ENCODE peak calls at places on chromosomes 3 and 15, in four cellular contexts. One of them, this sample, is unnamed.

GRCh38 chr3:156939315-156939714 is 113.2 kb downstream of the LEKR1 start:
- DNase-seq in aorta: no peak
- DNase-seq in right atrium auricular region: no peak
- DNase-seq in fibroblast of lung: no peak
- DNase-seq in this sample: no peak

GRCh38 chr3:126958638-126959085 is 24.3 kb upstream of the PLXNA1 start:
- DNase-seq in aorta: peak; percentile 54
- DNase-seq in right atrium auricular region: no peak
- DNase-seq in fibroblast of lung: no peak
- DNase-seq in this sample: no peak

GRCh38 chr3:128864351-128864811 is 15.0 kb upstream of the ACAD9 start:
- DNase-seq in aorta: no peak
- DNase-seq in right atrium auricular region: no peak
- DNase-seq in fibroblast of lung: no peak
- DNase-seq in this sample: no peak

GRCh38 chr3:142566096-142566495 is 12.4 kb downstream of the ATR start:
- DNase-seq in aorta: no peak
- DNase-seq in right atrium auricular region: no peak
- DNase-seq in fibroblast of lung: no peak
- DNase-seq in this sample: no peak

GRCh38 chr3:43729707-43730399 is 39.1 kb downstream of the ABHD5 start:
- DNase-seq in aorta: no peak
- DNase-seq in right atrium auricular region: no peak
- DNase-seq in fibroblast of lung: no peak
- DNase-seq in this sample: no peak

GRCh38 chr3:195004512-195005250 is 266.3 kb downstream of the XXYLT1 start:
- DNase-seq in aorta: no peak
- DNase-seq in right atrium auricular region: peak; percentile 50
- DNase-seq in fibroblast of lung: no peak
- DNase-seq in this sample: no peak

GRCh38 chr3:96814581-96815567 is at the start of gene EPHA6:
- DNase-seq in aorta: peak; percentile 81
- DNase-seq in right atrium auricular region: no peak
- DNase-seq in fibroblast of lung: peak; percentile 3
- DNase-seq in this sample: no peak

GRCh38 chr3:142603340-142603730 is 7.1 kb downstream of the PLS1 start:
- DNase-seq in aorta: no peak
- DNase-seq in right atrium auricular region: no peak
- DNase-seq in fibroblast of lung: no peak
- DNase-seq in this sample: no peak

GRCh38 chr15:58852347-58852746 is 81.1 kb downstream of the SLTM start:
- DNase-seq in aorta: no peak
- DNase-seq in right atrium auricular region: no peak
- DNase-seq in fibroblast of lung: no peak
- DNase-seq in this sample: no peak

GRCh38 chr15:50051811-50052419 is 67.1 kb downstream of the ATP8B4 start:
- DNase-seq in aorta: no peak
- DNase-seq in right atrium auricular region: peak; percentile 75
- DNase-seq in fibroblast of lung: peak; percentile 76
- DNase-seq in this sample: peak; percentile 79

GRCh38 chr15:87967951-87968350 is 288.6 kb downstream of the NTRK3 start:
- DNase-seq in aorta: no peak
- DNase-seq in right atrium auricular region: no peak
- DNase-seq in fibroblast of lung: peak; percentile 66
- DNase-seq in this sample: no peak

GRCh38 chr3:151228291-151229125 is 25.5 kb upstream of the GPR171 start:
- DNase-seq in aorta: no peak
- DNase-seq in right atrium auricular region: no peak
- DNase-seq in fibroblast of lung: peak; percentile 89
- DNase-seq in this sample: peak; percentile 47

GRCh38 chr3:33664195-33664594 is 53.9 kb downstream of the CLASP2 start:
- DNase-seq in aorta: no peak
- DNase-seq in right atrium auricular region: no peak
- DNase-seq in fibroblast of lung: peak; percentile 87
- DNase-seq in this sample: peak; percentile 14

GRCh38 chr3:182725372-182726251 is 67.7 kb upstream of the ATP11B start:
- DNase-seq in aorta: no peak
- DNase-seq in right atrium auricular region: no peak
- DNase-seq in fibroblast of lung: peak; percentile 22
- DNase-seq in this sample: peak; percentile 36

GRCh38 chr3:13853978-13854296 is 25.9 kb downstream of the WNT7A start:
- DNase-seq in aorta: no peak
- DNase-seq in right atrium auricular region: no peak
- DNase-seq in fibroblast of lung: no peak
- DNase-seq in this sample: peak; percentile 94
- H3K4me1 ChIP-seq in aorta: no peaks in the 10 kb centered on the region
- H3K4me1 ChIP-seq in right atrium auricular region: no peaks in the 10 kb centered on the region
- H3K4me1 ChIP-seq in fibroblast of lung: no peaks in the 10 kb centered on the region
- H3K4me1 ChIP-seq in this sample: peaks cover 34% of the 10 kb centered on the region

DNA sequence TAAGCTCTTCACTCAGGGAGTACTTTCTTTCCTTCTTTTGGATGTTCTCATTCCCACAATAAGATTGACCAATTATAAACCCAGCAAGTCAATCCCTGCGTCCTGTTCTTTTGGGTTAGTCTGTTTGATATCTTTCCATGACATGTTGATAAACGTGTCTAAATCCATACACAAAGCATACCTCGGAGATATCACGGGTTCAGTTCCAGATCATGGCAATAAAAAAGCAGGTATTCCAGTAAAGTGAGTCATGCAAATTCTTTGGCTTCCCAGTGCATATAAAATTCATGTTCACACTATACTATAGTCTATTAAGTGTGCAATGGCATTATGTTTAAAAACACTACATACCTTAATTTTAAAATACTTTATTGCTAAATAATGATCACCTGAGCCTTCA is 667.7 kb downstream of the MAGI1 start:
- DNase-seq in aorta: no peak
- DNase-seq in right atrium auricular region: no peak
- DNase-seq in fibroblast of lung: no peak
- DNase-seq in this sample: no peak
- H3K4me1 ChIP-seq in aorta: no peaks in the 10 kb centered on the region
- H3K4me1 ChIP-seq in right atrium auricular region: no peaks in the 10 kb centered on the region
- H3K4me1 ChIP-seq in fibroblast of lung: no peaks in the 10 kb centered on the region
- H3K4me1 ChIP-seq in this sample: no peaks in the 10 kb centered on the region

DNA sequence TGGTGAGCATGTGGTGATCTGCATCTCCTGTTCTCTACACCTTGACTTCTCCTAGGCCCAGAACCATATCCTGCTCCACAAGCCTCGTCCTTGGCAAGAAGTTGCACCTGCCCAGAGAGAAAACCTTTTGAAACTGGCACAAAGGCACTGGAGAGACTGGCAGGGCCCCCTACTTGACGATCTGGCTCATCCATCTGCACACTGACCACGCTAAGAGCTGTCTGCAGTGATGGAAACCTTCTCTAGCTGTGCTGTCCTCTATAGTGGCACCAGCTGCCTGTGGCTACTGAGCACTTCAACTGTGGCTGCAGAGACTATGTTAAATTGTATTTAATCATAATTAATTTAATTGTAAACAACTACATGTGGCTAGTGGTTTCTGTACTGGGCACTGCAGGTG is 26.2 kb upstream of the SRP14 start:
- DNase-seq in aorta: no peak
- DNase-seq in right atrium auricular region: no peak
- DNase-seq in fibroblast of lung: no peak
- DNase-seq in this sample: no peak
- H3K4me1 ChIP-seq in aorta: no peaks in the 10 kb centered on the region
- H3K4me1 ChIP-seq in right atrium auricular region: peaks cover 33% of the 10 kb centered on the region
- H3K4me1 ChIP-seq in fibroblast of lung: peaks cover 15% of the 10 kb centered on the region
- H3K4me1 ChIP-seq in this sample: peaks cover 29% of the 10 kb centered on the region

GRCh38 chr15:51917493-51917892 is 54.1 kb downstream of the LEO1 start:
- DNase-seq in aorta: no peak
- DNase-seq in right atrium auricular region: no peak
- DNase-seq in fibroblast of lung: peak; percentile 36
- DNase-seq in this sample: no peak
- H3K4me1 ChIP-seq in aorta: no peaks in the 10 kb centered on the region
- H3K4me1 ChIP-seq in right atrium auricular region: no peaks in the 10 kb centered on the region
- H3K4me1 ChIP-seq in fibroblast of lung: no peaks in the 10 kb centered on the region
- H3K4me1 ChIP-seq in this sample: no peaks in the 10 kb centered on the region

GRCh38 chr3:30613135-30613825 is 6.9 kb downstream of the TGFBR2 start:
- DNase-seq in aorta: no peak
- DNase-seq in right atrium auricular region: no peak
- DNase-seq in fibroblast of lung: no peak
- DNase-seq in this sample: no peak

GRCh38 chr3:30611613-30612421 is 5.4 kb downstream of the TGFBR2 start:
- DNase-seq in aorta: no peak
- DNase-seq in right atrium auricular region: no peak
- DNase-seq in fibroblast of lung: peak; percentile 83
- DNase-seq in this sample: peak; percentile 25

GRCh38 chr3:30610702-30611410 is 4.5 kb downstream of the TGFBR2 start:
- DNase-seq in aorta: no peak
- DNase-seq in right atrium auricular region: no peak
- DNase-seq in fibroblast of lung: no peak
- DNase-seq in this sample: no peak

GRCh38 chr3:30614373-30614772 is 8.0 kb downstream of the TGFBR2 start:
- DNase-seq in aorta: no peak
- DNase-seq in right atrium auricular region: no peak
- DNase-seq in fibroblast of lung: no peak
- DNase-seq in this sample: no peak

DNA sequence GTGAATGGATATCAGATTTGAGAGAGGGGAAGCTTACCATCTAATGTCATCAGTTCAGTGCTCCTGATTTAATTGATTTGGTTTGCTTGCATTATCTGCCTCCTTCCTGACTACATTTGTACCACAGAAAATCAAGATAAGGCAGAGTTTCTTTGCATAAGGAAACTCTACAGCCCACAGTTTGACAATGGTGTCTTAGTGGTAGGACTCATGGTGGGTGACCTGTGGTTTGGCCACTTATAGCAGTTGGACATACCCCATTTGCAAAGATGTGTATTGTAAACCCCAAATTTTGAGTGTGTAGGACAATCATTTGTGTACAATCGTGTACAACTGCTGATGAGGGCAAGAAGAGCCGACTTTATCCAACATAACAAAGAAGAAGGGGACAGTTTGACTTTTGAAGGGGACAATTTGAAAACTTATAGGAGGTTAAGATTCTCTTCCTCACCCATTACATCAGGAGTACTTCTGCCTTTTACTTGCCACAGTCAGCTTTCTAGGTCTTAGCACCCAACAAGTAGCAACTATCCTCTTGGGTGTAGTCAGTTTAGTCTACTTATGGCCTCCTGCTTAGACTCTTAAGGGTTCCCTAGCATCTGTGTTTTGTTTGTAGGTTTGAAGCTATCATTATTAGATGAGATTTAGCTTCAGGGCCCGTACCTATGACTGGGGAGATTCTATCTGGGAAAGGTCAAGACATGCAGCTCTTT is 6.2 kb downstream of the TGFBR2 start:
- DNase-seq in aorta: no peak
- DNase-seq in right atrium auricular region: no peak
- DNase-seq in fibroblast of lung: no peak
- DNase-seq in this sample: no peak
- H3K4me1 ChIP-seq in aorta: peaks cover 9% of the 10 kb centered on the region
- H3K4me1 ChIP-seq in right atrium auricular region: peaks cover 79% of the 10 kb centered on the region
- H3K4me1 ChIP-seq in fibroblast of lung: peaks cover 12% of the 10 kb centered on the region
- H3K4me1 ChIP-seq in this sample: peaks cover 23% of the 10 kb centered on the region

DNA sequence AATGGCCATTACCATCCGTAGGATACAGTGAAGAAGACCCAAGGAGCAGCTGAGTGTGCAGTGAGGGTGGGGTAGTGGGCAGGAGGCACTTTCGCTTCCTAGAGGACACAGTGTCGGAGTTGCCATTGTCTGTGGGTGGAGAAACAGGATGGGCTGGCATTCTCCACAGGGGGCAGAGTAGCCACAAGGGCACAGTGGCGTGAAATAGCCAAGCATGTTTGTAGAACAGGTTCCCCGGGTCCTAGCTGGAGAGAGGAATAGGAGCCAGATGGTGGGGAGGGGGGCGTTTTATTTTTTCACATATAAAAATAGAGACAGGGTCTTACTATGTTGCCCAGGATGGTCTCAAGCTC is 3.5 kb downstream of the SLC6A6 start:
- DNase-seq in aorta: no peak
- DNase-seq in right atrium auricular region: no peak
- DNase-seq in fibroblast of lung: no peak
- DNase-seq in this sample: no peak
- H3K4me1 ChIP-seq in aorta: peaks cover 3% of the 10 kb centered on the region
- H3K4me1 ChIP-seq in right atrium auricular region: peaks cover 59% of the 10 kb centered on the region
- H3K4me1 ChIP-seq in fibroblast of lung: peaks cover 11% of the 10 kb centered on the region
- H3K4me1 ChIP-seq in this sample: peaks cover 16% of the 10 kb centered on the region

GRCh38 chr3:94441494-94441847 is 378.6 kb downstream of the NSUN3 start:
- DNase-seq in aorta: no peak
- DNase-seq in right atrium auricular region: no peak
- DNase-seq in fibroblast of lung: no peak
- DNase-seq in this sample: no peak
- H3K4me1 ChIP-seq in aorta: no peaks in the 10 kb centered on the region
- H3K4me1 ChIP-seq in right atrium auricular region: no peaks in the 10 kb centered on the region
- H3K4me1 ChIP-seq in fibroblast of lung: peaks cover 2% of the 10 kb centered on the region
- H3K4me1 ChIP-seq in this sample: no peaks in the 10 kb centered on the region

GRCh38 chr3:32283304-32283703 is 44.8 kb downstream of the CMTM8 start:
- DNase-seq in aorta: no peak
- DNase-seq in right atrium auricular region: no peak
- DNase-seq in fibroblast of lung: no peak
- DNase-seq in this sample: no peak

GRCh38 chr3:32284443-32284842 is 46.0 kb downstream of the CMTM8 start:
- DNase-seq in aorta: no peak
- DNase-seq in right atrium auricular region: no peak
- DNase-seq in fibroblast of lung: no peak
- DNase-seq in this sample: no peak

GRCh38 chr3:32280262-32280910 is 41.9 kb downstream of the CMTM8 start:
- DNase-seq in aorta: no peak
- DNase-seq in right atrium auricular region: no peak
- DNase-seq in fibroblast of lung: no peak
- DNase-seq in this sample: no peak

GRCh38 chr3:32282578-32282977 is 44.1 kb downstream of the CMTM8 start:
- DNase-seq in aorta: no peak
- DNase-seq in right atrium auricular region: no peak
- DNase-seq in fibroblast of lung: no peak
- DNase-seq in this sample: no peak

DNA sequence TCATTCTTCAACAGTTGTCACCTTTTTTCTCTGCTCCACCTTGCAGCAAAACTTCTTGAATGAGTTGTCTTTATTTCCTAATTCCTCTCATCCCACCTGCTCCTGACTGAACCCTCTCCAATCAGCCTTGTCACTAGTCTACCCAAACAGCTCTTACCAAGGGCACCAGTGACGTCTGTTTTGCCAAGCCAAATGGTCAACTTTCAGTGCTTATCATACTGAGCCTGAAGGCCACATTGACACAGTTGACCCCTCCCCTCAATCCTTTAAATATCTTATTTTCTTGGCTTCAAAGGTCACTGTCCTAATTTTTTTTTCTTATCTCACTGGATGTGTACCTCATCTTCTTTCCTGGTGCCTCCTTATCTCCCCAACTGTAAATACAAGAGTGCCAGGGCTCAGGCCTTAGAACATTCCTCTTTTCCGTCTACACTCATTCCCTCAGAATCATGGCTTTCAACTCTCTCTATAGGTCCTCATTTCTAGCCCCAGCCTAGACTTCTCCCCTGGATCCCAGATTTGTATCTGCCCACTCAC is 43.2 kb downstream of the CMTM8 start:
- DNase-seq in aorta: no peak
- DNase-seq in right atrium auricular region: no peak
- DNase-seq in fibroblast of lung: no peak
- DNase-seq in this sample: no peak
- H3K4me1 ChIP-seq in aorta: no peaks in the 10 kb centered on the region
- H3K4me1 ChIP-seq in right atrium auricular region: peaks cover 9% of the 10 kb centered on the region
- H3K4me1 ChIP-seq in fibroblast of lung: no peaks in the 10 kb centered on the region
- H3K4me1 ChIP-seq in this sample: peaks cover 3% of the 10 kb centered on the region

DNA sequence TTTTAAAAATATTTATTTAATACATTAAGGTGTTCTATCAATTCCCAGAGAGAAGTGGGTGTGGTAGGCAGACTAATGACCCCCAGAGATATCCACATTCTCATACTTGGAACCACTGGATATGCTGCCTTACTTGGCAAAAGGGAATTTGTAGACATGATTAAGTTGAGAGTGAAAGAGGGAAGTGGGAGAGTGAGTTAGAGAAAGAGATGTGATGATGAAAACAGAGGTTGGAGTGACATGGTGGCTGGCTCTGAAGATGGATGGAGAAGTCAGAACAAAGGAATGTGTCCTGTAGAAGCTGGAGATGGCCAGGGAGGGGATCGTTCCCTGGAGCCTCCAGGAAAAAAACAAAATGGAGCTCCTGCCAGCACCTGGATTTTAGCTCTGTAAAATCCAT is 32.0 kb downstream of the TNFAIP8L3 start:
- DNase-seq in aorta: no peak
- DNase-seq in right atrium auricular region: no peak
- DNase-seq in fibroblast of lung: no peak
- DNase-seq in this sample: no peak
- H3K4me1 ChIP-seq in aorta: no peaks in the 10 kb centered on the region
- H3K4me1 ChIP-seq in right atrium auricular region: no peaks in the 10 kb centered on the region
- H3K4me1 ChIP-seq in fibroblast of lung: peaks cover 2% of the 10 kb centered on the region
- H3K4me1 ChIP-seq in this sample: no peaks in the 10 kb centered on the region

This sample was measured in trophoblast cell.